ENCODE peak calls at places on chromosomes 1 and 21, in six cellular contexts. C, Y, P, Q, F and O are unnamed samples.

GRCh38 chr1:198919667-198920398 is 281.0 kb downstream of the PTPRC start:
- DNase-seq in C (no peak), Y (no peak), P (no peak), Q (no peak), F (no peak), O (no peak)

GRCh38 chr1:200588698-200589097 is 31.9 kb downstream of the KIF14 start:
- DNase-seq in C (no peak), Y (no peak), P (no peak), Q (no peak), F (no peak), O (peak; percentile 3)

GRCh38 chr1:86753700-86754099 is 49.3 kb downstream of the SH3GLB1 start:
- DNase-seq in C (peak; percentile 26), Y (no peak), P (peak; percentile 36), Q (peak; percentile 32), F (no peak), O (no peak)

GRCh38 chr1:58524353-58524945 is 22.1 kb downstream of the OMA1 start:
- DNase-seq in C (no peak), Y (no peak), P (no peak), Q (no peak), F (no peak), O (no peak)

GRCh38 chr1:45516465-45516864 is 5.2 kb downstream of the PRDX1 start:
- DNase-seq in C (no peak), Y (no peak), P (no peak), Q (no peak), F (no peak), O (no peak)

GRCh38 chr1:233163696-233164095 is 131.8 kb downstream of the PCNX2 start:
- DNase-seq in C (no peak), Y (no peak), P (no peak), Q (no peak), F (no peak), O (no peak)

GRCh38 chr1:178576841-178577240 is 63.9 kb downstream of the TEX35 start:
- DNase-seq in C (no peak), Y (no peak), P (no peak), Q (no peak), F (no peak), O (no peak)

GRCh38 chr1:55974714-55975441 is 604.5 kb downstream of the PLPP3 start:
- DNase-seq in C (no peak), Y (no peak), P (no peak), Q (no peak), F (no peak), O (no peak)

GRCh38 chr1:117620440-117620839 is 14.6 kb downstream of the TENT5C start:
- DNase-seq in C (no peak), Y (no peak), P (no peak), Q (no peak), F (no peak), O (no peak)

GRCh38 chr21:38349111-38349746 is 92.4 kb downstream of the KCNJ15 start:
- DNase-seq in C (peak; percentile 73), Y (no peak), P (peak; percentile 67), Q (no peak), F (no peak), O (no peak)

GRCh38 chr1:12549460-12550349 is 68.3 kb downstream of the DHRS3 start:
- DNase-seq in C (no peak), Y (no peak), P (no peak), Q (no peak), F (no peak), O (no peak)

GRCh38 chr1:25501235-25502058 is 42.0 kb upstream of the LDLRAP1 start:
- DNase-seq in C (peak; percentile 81), Y (no peak), P (no peak), Q (no peak), F (no peak), O (no peak)

GRCh38 chr1:15851251-15852035 is 3.9 kb downstream of the SPEN start:
- DNase-seq in C (no peak), Y (no peak), P (no peak), Q (peak; percentile 23), F (no peak), O (no peak)

GRCh38 chr1:24152631-24153494 is 9.9 kb upstream of the IL22RA1 start:
- DNase-seq in C (no peak), Y (no peak), P (no peak), Q (no peak), F (no peak), O (no peak)

GRCh38 chr1:44581205-44581604 is 93.1 kb downstream of the TMEM53 start:
- DNase-seq in C (no peak), Y (no peak), P (no peak), Q (no peak), F (no peak), O (no peak)

GRCh38 chr1:161952603-161953172 is 71.0 kb downstream of the OLFML2B start:
- DNase-seq in C (no peak), Y (no peak), P (no peak), Q (no peak), F (no peak), O (no peak)

GRCh38 chr21:34330055-34330454 is 33.8 kb upstream of the KCNE2 start:
- DNase-seq in C (peak; percentile 22), Y (no peak), P (no peak), Q (no peak), F (no peak), O (no peak)

GRCh38 chr21:45643021-45643980 is at the start of gene PCBP3:
- DNase-seq in C (peak; percentile 99), Y (peak; percentile 96), P (peak; percentile 90), Q (peak; percentile 98), F (peak; percentile 82), O (peak; percentile 94)

GRCh38 chr1:78553859-78554258 is 63.1 kb downstream of the PTGFR start:
- DNase-seq in C (peak; percentile 51), Y (no peak), P (no peak), Q (no peak), F (no peak), O (no peak)

GRCh38 chr1:25432749-25433388 is 2.2 kb downstream of the MACO1 start:
- DNase-seq in C (no peak), Y (no peak), P (no peak), Q (no peak), F (no peak), O (no peak)

GRCh38 chr1:37561794-37562132 is 5.0 kb downstream of the DNALI1 start:
- DNase-seq in C (peak; percentile 62), Y (peak; percentile 21), P (no peak), Q (no peak), F (no peak), O (peak; percentile 38)

GRCh38 chr1:234139966-234140365 is 233.3 kb upstream of the COA6 start:
- DNase-seq in C (no peak), Y (no peak), P (no peak), Q (no peak), F (no peak), O (no peak)

GRCh38 chr1:214316597-214316996 is 35.6 kb downstream of the SMYD2 start:
- DNase-seq in C (no peak), Y (no peak), P (no peak), Q (no peak), F (no peak), O (no peak)

GRCh38 chr1:192878249-192878648 is 69.4 kb downstream of the RGS2 start:
- DNase-seq in C (no peak), Y (no peak), P (no peak), Q (no peak), F (no peak), O (no peak)

GRCh38 chr1:93708734-93709481 is 27.3 kb upstream of the BCAR3 start:
- DNase-seq in C (peak; percentile 26), Y (no peak), P (peak; percentile 63), Q (peak; percentile 59), F (no peak), O (no peak)

GRCh38 chr1:66999640-67000400 is 54.1 kb downstream of the SLC35D1 start:
- DNase-seq in C (peak; percentile 12), Y (no peak), P (no peak), Q (peak; percentile 69), F (no peak), O (no peak)

GRCh38 chr21:35346697-35347096 is 297.6 kb upstream of the RUNX1 start:
- DNase-seq in C (no peak), Y (no peak), P (no peak), Q (no peak), F (no peak), O (no peak)

GRCh38 chr1:79128726-79129125 is 122.2 kb upstream of the ADGRL4 start:
- DNase-seq in C (peak; percentile 4), Y (no peak), P (no peak), Q (no peak), F (no peak), O (no peak)

GRCh38 chr1:35264035-35264434 is 4.5 kb upstream of the ZMYM4 start:
- DNase-seq in C (peak; percentile 6), Y (no peak), P (no peak), Q (no peak), F (no peak), O (no peak)

GRCh38 chr1:174189424-174190062 is 30.2 kb downstream of the RABGAP1L start:
- DNase-seq in C (peak; percentile 31), Y (no peak), P (no peak), Q (no peak), F (no peak), O (no peak)